ENCODE peak calls at places on chromosomes 12 and 14, in six cellular contexts. Z is brain microvascular endothelial cell, N is fibroblast of lung, K is H9, L is astrocyte, E is fibroblast of pulmonary artery. P is an unnamed sample.

GRCh38 chr12:57418255-57418654 is 12.6 kb downstream of the R3HDM2 start:
- DNase-seq in Z (no peak), N (no peak), K (no peak), L (no peak), E (no peak), P (no peak)

GRCh38 chr12:18580286-18580685 is 157.5 kb downstream of the PLCZ1 start:
- DNase-seq in Z (no peak), N (peak), K (no peak), L (no peak), E (no peak), P (no peak)

GRCh38 chr12:131832393-131833231 is 4.4 kb downstream of the MMP17 start:
- DNase-seq in Z (no peak), N (peak), K (no peak), L (no peak), E (peak), P (no peak)

GRCh38 chr14:91021115-91021514 is 39.3 kb downstream of the RPS6KA5 start:
- DNase-seq in Z (no peak), N (no peak), K (no peak), L (no peak), E (no peak), P (no peak)

GRCh38 chr12:107875772-107876171 is 101.3 kb downstream of the ASCL4 start:
- DNase-seq in Z (no peak), N (no peak), K (no peak), L (no peak), E (no peak), P (no peak)

GRCh38 chr12:45409966-45410365 is 194.1 kb downstream of the ANO6 start:
- DNase-seq in Z (no peak), N (peak), K (no peak), L (peak), E (peak), P (no peak)

GRCh38 chr12:97148941-97149559 is 242.0 kb downstream of the NEDD1 start:
- DNase-seq in Z (peak), N (peak), K (peak), L (no peak), E (peak), P (peak)

GRCh38 chr12:82673698-82674097 is 13.0 kb upstream of the TMTC2 start:
- DNase-seq in Z (no peak), N (no peak), K (no peak), L (no peak), E (no peak), P (no peak)

GRCh38 chr12:91556909-91557308 is 374.3 kb upstream of the DCN start:
- DNase-seq in Z (no peak), N (no peak), K (no peak), L (no peak), E (no peak), P (no peak)

GRCh38 chr14:93912785-93913184 is 14.4 kb upstream of the FAM181A start:
- DNase-seq in Z (no peak), N (no peak), K (no peak), L (no peak), E (no peak), P (no peak)

GRCh38 chr12:117393656-117394055 is 32.2 kb upstream of the NOS1 start:
- DNase-seq in Z (no peak), N (no peak), K (no peak), L (no peak), E (no peak), P (no peak)

GRCh38 chr12:81644503-81644902 is 114.6 kb downstream of the PPFIA2 start:
- DNase-seq in Z (no peak), N (peak), K (no peak), L (peak), E (peak), P (peak)

GRCh38 chr12:123058980-123059379 is 78.5 kb downstream of the ARL6IP4 start:
- DNase-seq in Z (no peak), N (peak), K (no peak), L (no peak), E (no peak), P (no peak)

GRCh38 chr12:94170690-94171594 is 22.6 kb downstream of the PLXNC1 start:
- DNase-seq in Z (no peak), N (no peak), K (peak), L (no peak), E (no peak), P (no peak)

GRCh38 chr14:61064210-61064609 is 83.2 kb downstream of the SLC38A6 start:
- DNase-seq in Z (no peak), N (no peak), K (no peak), L (no peak), E (no peak), P (no peak)

GRCh38 chr12:68158427-68158826 is 1.1 kb downstream of the IFNG start:
- DNase-seq in Z (peak), N (no peak), K (no peak), L (no peak), E (peak), P (peak)

GRCh38 chr14:23071975-23072539 is 14.7 kb upstream of the CDH24 start:
- DNase-seq in Z (no peak), N (no peak), K (peak), L (no peak), E (no peak), P (no peak)

GRCh38 chr12:66596189-66596588 is 82.7 kb downstream of the GRIP1 start:
- DNase-seq in Z (no peak), N (peak), K (no peak), L (peak), E (peak), P (no peak)

GRCh38 chr14:34189866-34190265 is 239.0 kb upstream of the EGLN3 start:
- DNase-seq in Z (no peak), N (no peak), K (no peak), L (no peak), E (no peak), P (no peak)

GRCh38 chr12:97754306-97754705 is 291.7 kb downstream of the RMST start:
- DNase-seq in Z (no peak), N (no peak), K (no peak), L (no peak), E (no peak), P (no peak)

GRCh38 chr14:65686761-65687160 is 274.2 kb downstream of the FUT8 start:
- DNase-seq in Z (no peak), N (no peak), K (no peak), L (no peak), E (peak), P (peak)

GRCh38 chr14:102827716-102828115 is 50.5 kb downstream of the TRAF3 start:
- DNase-seq in Z (no peak), N (peak), K (no peak), L (peak), E (no peak), P (no peak)

GRCh38 chr12:52238206-52238840 is 5.3 kb downstream of the KRT7 start:
- DNase-seq in Z (no peak), N (no peak), K (no peak), L (no peak), E (no peak), P (no peak)

GRCh38 chr12:104846056-104846762 is 111.9 kb downstream of the SLC41A2 start:
- DNase-seq in Z (peak), N (no peak), K (no peak), L (peak), E (no peak), P (no peak)

GRCh38 chr14:92960706-92961566 is 38.0 kb downstream of the CHGA start:
- DNase-seq in Z (peak), N (no peak), K (no peak), L (peak), E (peak), P (no peak)

GRCh38 chr14:24436355-24437019 is 6.1 kb downstream of the SDR39U1 start:
- DNase-seq in Z (peak), N (peak), K (no peak), L (peak), E (peak), P (peak)

GRCh38 chr14:69316449-69317391 is 56.8 kb downstream of the GALNT16 start:
- DNase-seq in Z (peak), N (peak), K (peak), L (peak), E (peak), P (no peak)

GRCh38 chr12:62468394-62468793 is 1.8 kb downstream of the MON2 start:
- DNase-seq in Z (no peak), N (no peak), K (no peak), L (no peak), E (no peak), P (no peak)

GRCh38 chr12:96136720-96137378 is 57.3 kb upstream of the ELK3 start:
- DNase-seq in Z (peak), N (peak), K (no peak), L (peak), E (no peak), P (no peak)

GRCh38 chr14:69133206-69134125 is 19.5 kb downstream of the DCAF5 start:
- DNase-seq in Z (peak), N (peak), K (no peak), L (peak), E (peak), P (no peak)

GRCh38 chr14:90615444-90616095 is 200.7 kb downstream of the TTC7B start:
- DNase-seq in Z (no peak), N (no peak), K (no peak), L (no peak), E (no peak), P (no peak)

GRCh38 chr12:1884651-1885050 is 33.8 kb downstream of the CACNA2D4 start:
- DNase-seq in Z (no peak), N (no peak), K (no peak), L (no peak), E (no peak), P (no peak)

GRCh38 chr14:26773906-26774593 is 176.2 kb upstream of the NOVA1 start:
- DNase-seq in Z (no peak), N (no peak), K (no peak), L (no peak), E (peak), P (no peak)

DNA sequence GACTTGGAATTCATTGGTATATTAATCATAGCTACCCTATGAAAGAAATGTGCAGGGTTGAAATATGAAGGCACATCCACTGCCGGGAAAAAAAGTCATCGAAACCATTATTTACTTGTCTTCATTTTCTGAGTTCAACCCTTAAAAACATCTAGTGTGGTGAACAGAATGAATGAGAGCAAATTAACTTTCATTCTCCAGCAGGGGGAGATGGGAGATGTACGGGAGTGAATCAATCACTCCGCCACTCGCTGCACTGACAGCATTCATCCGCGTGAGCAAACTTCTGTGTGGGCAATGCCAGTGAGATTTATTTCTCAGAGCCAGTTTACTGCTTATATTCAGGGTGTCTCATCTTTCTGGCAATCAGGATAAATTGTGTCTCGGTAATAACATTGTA is 463.5 kb upstream of the MIS18BP1 start:
- DNase-seq in Z (no peak), N (no peak), K (peak), L (no peak), E (no peak), P (no peak)
- TF ChIP-seq CTCF in Z (peak), N (no peak), K (peak), L (no peak), E (no peak), P (no peak)

GRCh38 chr12:50400638-50401382 is at the start of gene LARP4:
- DNase-seq in Z (peak), N (peak), K (peak), L (peak), E (peak), P (peak)
- TF ChIP-seq CTCF in Z (no peak), N (no peak), K (no peak), L (no peak), E (no peak), P (no peak)

DNA sequence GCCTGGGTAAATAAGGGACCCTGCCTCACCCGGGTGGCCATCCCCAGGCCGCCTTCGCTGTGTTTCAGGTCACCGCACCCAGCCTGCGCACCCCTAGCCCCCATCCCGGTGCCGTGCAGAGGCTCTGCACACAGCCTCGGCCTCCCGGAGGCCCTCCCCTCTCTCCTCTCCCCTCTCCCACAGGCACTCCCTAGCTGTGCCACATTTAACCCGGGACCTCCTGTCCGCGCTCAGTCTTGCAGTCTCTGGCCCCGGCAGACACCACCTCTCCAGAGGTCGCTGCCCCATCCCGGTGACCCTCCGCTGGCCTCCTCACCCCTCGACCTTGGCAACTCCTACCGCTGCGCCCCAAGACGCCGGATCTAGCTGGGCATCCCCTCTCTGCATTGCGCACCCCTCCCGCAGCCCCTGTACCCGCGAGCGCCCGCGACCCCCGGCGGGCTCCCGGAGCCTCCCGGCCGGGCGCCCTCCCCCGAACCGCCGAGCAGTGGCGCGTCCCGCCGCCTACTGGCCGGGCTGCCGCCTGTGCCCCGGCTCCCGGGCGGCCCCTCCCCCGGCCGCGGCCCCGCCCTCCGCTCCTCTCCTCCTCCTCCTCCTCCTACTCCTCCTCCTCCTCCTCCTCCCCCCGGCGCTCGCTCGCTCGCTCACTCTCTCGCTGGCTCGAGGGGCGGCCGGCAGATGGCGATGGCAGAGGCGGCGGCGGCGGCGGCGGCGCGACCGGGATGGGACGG is 120.7 kb downstream of the AACS start:
- DNase-seq in Z (peak), N (peak), K (peak), L (peak), E (peak), P (peak)
- TF ChIP-seq CTCF in Z (peak), N (peak), K (peak), L (no peak), E (no peak), P (peak)

DNA sequence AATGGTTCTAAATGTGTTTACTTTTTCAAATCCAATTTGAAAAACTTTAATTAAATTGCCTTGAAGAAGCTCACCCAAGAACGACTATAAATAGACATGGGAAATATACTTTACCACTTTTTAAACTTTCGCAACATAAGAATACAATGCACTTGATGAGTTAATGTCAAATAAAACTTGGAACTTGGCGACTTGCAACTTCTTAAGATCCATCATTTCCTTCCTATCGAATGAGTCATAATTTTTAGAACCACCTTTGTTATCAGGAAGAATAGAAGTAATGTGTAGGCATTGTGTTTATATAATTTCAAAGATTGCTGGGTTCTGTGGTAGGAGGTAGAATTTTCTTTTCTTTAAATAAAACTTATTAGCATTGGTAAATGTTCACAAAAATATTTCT is 1417.4 kb upstream of the FLRT2 start:
- DNase-seq in Z (no peak), N (no peak), K (no peak), L (no peak), E (peak), P (no peak)
- TF ChIP-seq CTCF in Z (no peak), N (no peak), K (no peak), L (no peak), E (no peak), P (no peak)

GRCh38 chr12:116295327-116296263 is 18.1 kb upstream of the MED13L start:
- DNase-seq in Z (no peak), N (no peak), K (no peak), L (no peak), E (peak), P (no peak)
- TF ChIP-seq CTCF in Z (peak), N (no peak), K (no peak), L (no peak), E (no peak), P (no peak)

DNA sequence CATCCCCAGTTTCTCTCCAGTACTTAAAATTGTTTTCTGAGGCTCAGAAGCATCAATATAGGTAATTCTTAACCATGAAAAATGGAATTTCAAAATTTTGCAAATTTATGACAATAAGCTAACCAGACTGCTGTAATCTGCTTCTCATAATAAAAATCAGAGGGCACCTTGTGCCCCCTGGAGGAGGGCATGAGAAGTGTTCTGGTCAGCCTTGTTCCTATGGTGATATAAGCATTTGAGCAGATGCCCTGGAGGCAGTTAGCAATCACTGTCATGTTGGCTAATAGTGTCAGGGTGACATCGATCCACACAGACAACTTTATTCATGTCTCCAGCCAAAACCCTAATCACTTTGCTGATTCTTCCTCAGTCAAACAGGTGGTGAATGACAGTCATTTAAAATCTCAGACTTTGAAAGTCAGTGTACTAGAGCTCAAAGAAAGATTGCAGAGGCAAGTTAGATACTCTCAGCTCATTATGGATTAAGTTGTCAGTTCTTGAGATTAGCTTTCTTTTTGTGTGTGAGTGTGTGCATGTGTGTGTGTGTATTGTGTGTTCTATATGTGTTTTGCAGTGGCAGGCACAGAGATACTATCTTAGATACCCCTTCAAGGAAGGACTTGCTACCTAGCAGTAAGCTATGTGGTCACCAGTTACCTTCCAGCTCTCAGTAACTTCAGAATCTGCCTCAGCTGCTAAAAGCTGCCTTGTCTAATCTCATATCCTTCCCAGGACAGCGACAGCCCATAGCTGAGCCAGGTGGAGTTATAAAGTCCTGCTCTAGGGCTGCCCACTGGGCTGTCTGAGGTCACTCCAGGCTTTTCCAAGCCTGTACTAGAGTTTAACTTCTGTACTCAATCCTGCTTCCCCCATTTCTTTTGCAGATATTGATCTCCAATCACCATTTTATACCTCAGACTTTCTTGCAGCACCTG is 942.8 kb downstream of the GALC start:
- DNase-seq in Z (peak), N (peak), K (peak), L (no peak), E (peak), P (no peak)
- TF ChIP-seq CTCF in Z (peak), N (peak), K (peak), L (peak), E (peak), P (no peak)

DNA sequence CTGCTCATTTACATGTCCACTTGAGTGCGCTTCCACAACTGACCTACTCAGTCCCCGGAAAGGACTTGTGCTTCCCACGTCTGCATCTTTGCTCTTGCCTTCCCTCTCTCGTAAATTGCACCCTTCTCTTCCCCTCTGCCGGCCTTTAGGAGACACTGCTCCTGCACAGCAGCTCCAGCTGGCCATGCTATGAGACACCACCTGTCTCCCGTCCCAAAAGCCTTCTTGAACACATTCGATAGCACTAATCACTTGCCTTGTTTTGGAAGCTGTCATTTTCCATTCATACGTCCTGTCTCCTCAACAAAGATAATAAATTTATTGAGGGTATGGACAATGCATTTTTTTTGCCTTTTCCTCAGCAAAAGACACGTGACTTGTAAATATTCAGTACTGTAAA is 15.7 kb upstream of the KCNA1 start:
- DNase-seq in Z (no peak), N (no peak), K (no peak), L (no peak), E (no peak), P (no peak)
- TF ChIP-seq CTCF in Z (no peak), N (no peak), K (no peak), L (no peak), E (no peak), P (no peak)

GRCh38 chr12:14111230-14111865 is 129.9 kb upstream of the GRIN2B start:
- DNase-seq in Z (no peak), N (no peak), K (peak), L (no peak), E (no peak), P (peak)
- TF ChIP-seq CTCF in Z (no peak), N (no peak), K (peak), L (no peak), E (no peak), P (peak)

DNA sequence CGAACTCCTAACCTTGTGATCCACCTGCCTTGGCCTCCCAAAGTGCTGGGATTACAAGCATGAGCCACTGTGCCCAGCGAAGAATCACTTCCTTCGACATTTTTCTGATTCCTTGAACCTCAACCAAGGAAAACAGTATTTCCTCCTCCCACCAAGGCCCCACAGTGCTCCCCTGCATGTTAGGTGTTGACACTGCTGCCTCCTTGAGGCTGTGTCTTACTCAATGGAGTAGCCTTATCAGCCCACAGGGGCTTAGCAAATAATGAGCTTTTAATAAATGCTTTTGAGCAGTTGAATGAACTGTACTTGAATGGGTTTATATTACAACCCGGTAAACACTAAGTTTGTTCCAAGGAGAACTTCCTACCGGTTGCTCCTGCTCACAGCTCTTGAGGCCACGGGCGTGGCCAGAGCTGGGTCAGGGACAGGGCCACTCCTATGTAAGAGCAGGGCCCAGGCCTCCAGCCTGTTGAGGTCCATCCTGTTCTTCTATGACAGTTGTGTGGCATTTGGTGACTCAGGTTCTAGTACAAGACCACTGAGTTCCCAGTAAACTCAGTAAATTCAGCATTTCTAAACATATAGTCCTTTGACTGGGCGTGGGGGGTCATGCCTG is 36.8 kb upstream of the TUBA1A start:
- DNase-seq in Z (peak), N (peak), K (peak), L (peak), E (peak), P (no peak)
- TF ChIP-seq CTCF in Z (peak), N (no peak), K (peak), L (no peak), E (peak), P (peak)

P was measured in GM13977.